ENCODE peak calls at places on chromosome 11, in four cellular contexts. One of them, this sample, is unnamed.

GRCh38 chr11:108685419-108686161 is 20.7 kb downstream of the DDX10 start:
- DNase-seq in colonic mucosa: no peak
- DNase-seq in lung: no peak
- DNase-seq in epithelial cell of esophagus: no peak
- DNase-seq in this sample: no peak

GRCh38 chr11:17013548-17014320 is 480 bp downstream of the PLEKHA7 start:
- DNase-seq in colonic mucosa: peak
- DNase-seq in lung: no peak
- DNase-seq in epithelial cell of esophagus: peak
- DNase-seq in this sample: peak

GRCh38 chr11:94193288-94193687 is 64.6 kb downstream of the PANX1 start:
- DNase-seq in colonic mucosa: no peak
- DNase-seq in lung: no peak
- DNase-seq in epithelial cell of esophagus: peak
- DNase-seq in this sample: peak

GRCh38 chr11:26801601-26802000 is 79.7 kb upstream of the SLC5A12 start:
- DNase-seq in colonic mucosa: no peak
- DNase-seq in lung: no peak
- DNase-seq in epithelial cell of esophagus: no peak
- DNase-seq in this sample: no peak

GRCh38 chr11:68938816-68939582 is 35.3 kb downstream of the IGHMBP2 start:
- DNase-seq in colonic mucosa: no peak
- DNase-seq in lung: no peak
- DNase-seq in epithelial cell of esophagus: no peak
- DNase-seq in this sample: no peak

GRCh38 chr11:134226806-134227325 is 2.4 kb downstream of the VPS26B start:
- DNase-seq in colonic mucosa: no peak
- DNase-seq in lung: no peak
- DNase-seq in epithelial cell of esophagus: no peak
- DNase-seq in this sample: no peak

GRCh38 chr11:116776522-116776984 is 3.8 kb upstream of the BUD13 start:
- DNase-seq in colonic mucosa: no peak
- DNase-seq in lung: no peak
- DNase-seq in epithelial cell of esophagus: no peak
- DNase-seq in this sample: no peak

GRCh38 chr11:2670541-2671100 is 29.2 kb downstream of the KCNQ1OT1 start:
- DNase-seq in colonic mucosa: peak
- DNase-seq in lung: no peak
- DNase-seq in epithelial cell of esophagus: no peak
- DNase-seq in this sample: no peak

GRCh38 chr11:297666-298405 is 1.5 kb downstream of the IFITM5 start:
- DNase-seq in colonic mucosa: no peak
- DNase-seq in lung: no peak
- DNase-seq in epithelial cell of esophagus: no peak
- DNase-seq in this sample: no peak

GRCh38 chr11:111707039-111707690 is 59.0 kb downstream of the PPP2R1B start:
- DNase-seq in colonic mucosa: peak
- DNase-seq in lung: peak
- DNase-seq in epithelial cell of esophagus: peak
- DNase-seq in this sample: peak

GRCh38 chr11:114169321-114169749 is 109.8 kb downstream of the ZBTB16 start:
- DNase-seq in colonic mucosa: no peak
- DNase-seq in lung: no peak
- DNase-seq in epithelial cell of esophagus: no peak
- DNase-seq in this sample: no peak

GRCh38 chr11:90500922-90501568 is 278.2 kb upstream of the CHORDC1 start:
- DNase-seq in colonic mucosa: no peak
- DNase-seq in lung: no peak
- DNase-seq in epithelial cell of esophagus: no peak
- DNase-seq in this sample: no peak

GRCh38 chr11:2794419-2794795 is 91.2 kb downstream of the CDKN1C start:
- DNase-seq in colonic mucosa: no peak
- DNase-seq in lung: no peak
- DNase-seq in epithelial cell of esophagus: no peak
- DNase-seq in this sample: no peak

GRCh38 chr11:36363361-36364272 is 67.5 kb downstream of the PRR5L start:
- DNase-seq in colonic mucosa: no peak
- DNase-seq in lung: no peak
- DNase-seq in epithelial cell of esophagus: peak
- DNase-seq in this sample: no peak

This sample was measured in PC-3.